ENCODE peak calls at places on chromosomes 16 and 17, in four cellular contexts. C is A549, P is body of pancreas, Y is sigmoid colon. E is an unnamed sample.

GRCh38 chr16:23570992-23571632 is 13.6 kb downstream of the UBFD1 start:
- DNase-seq in C (no peak), P (no peak), Y (no peak), E (no peak)

GRCh38 chr17:81928497-81929252 is 1.1 kb upstream of the MAFG start:
- DNase-seq in Y (no peak), P (no peak), C (no peak), E (no peak)

GRCh38 chr17:55238931-55239297 is 25.8 kb upstream of the HLF start:
- DNase-seq in C (no peak), P (peak; percentile 16), Y (no peak), E (no peak)

GRCh38 chr16:28212532-28212873 is 738 bp upstream of the XPO6 start:
- DNase-seq in Y (no peak), P (peak; percentile 19), C (no peak), E (no peak)

GRCh38 chr16:54282202-54282922 is 4.2 kb downstream of the IRX3 start:
- DNase-seq in Y (no peak), C (peak; percentile 45), P (peak; percentile 58), E (no peak)

GRCh38 chr17:30187528-30187927 is 48.0 kb downstream of the SLC6A4 start:
- DNase-seq in P (no peak), C (no peak), Y (no peak), E (no peak)

GRCh38 chr16:47047804-47048203 is 74.3 kb upstream of the DNAJA2 start:
- DNase-seq in P (no peak), Y (no peak), C (no peak), E (no peak)

GRCh38 chr17:77178586-77178985 is 37.8 kb downstream of the SEC14L1 start:
- DNase-seq in Y (no peak), C (no peak), P (peak; percentile 41), E (no peak)

GRCh38 chr17:56452469-56452868 is 141.0 kb upstream of the NOG start:
- DNase-seq in C (no peak), P (no peak), Y (no peak), E (no peak)

GRCh38 chr17:22507823-22508222 is 815.5 kb downstream of the KCNJ18 start:
- DNase-seq in Y (no peak), P (no peak), C (peak; percentile 41), E (no peak)

GRCh38 chr16:23830276-23830675 is 5.5 kb upstream of the PRKCB start:
- DNase-seq in Y (no peak), P (no peak), C (no peak), E (no peak)

GRCh38 chr17:49687878-49688491 is 10.1 kb upstream of the SPOP start:
- DNase-seq in C (no peak), P (no peak), Y (no peak), E (no peak)

GRCh38 chr17:14316131-14316854 is 15.4 kb downstream of the HS3ST3B1 start:
- DNase-seq in P (no peak), C (no peak), Y (no peak), E (no peak)

GRCh38 chr16:56667581-56668571 is at the start of gene MT1G:
- DNase-seq in C (no peak), Y (peak; percentile 80), P (peak; percentile 91), E (no peak)

GRCh38 chr17:54736573-54736972 is 164.1 kb upstream of the TOM1L1 start:
- DNase-seq in P (no peak), Y (no peak), C (no peak), E (no peak)

GRCh38 chr17:38328620-38329019 is 15.1 kb downstream of the GPR179 start:
- DNase-seq in P (no peak), Y (no peak), C (no peak), E (no peak)

GRCh38 chr17:57597101-57597500 is 148.0 kb downstream of the CCDC182 start:
- DNase-seq in Y (no peak), C (no peak), P (no peak), E (no peak)

GRCh38 chr16:85716680-85717038 is 27.9 kb upstream of the GINS2 start:
- DNase-seq in C (no peak), P (no peak), Y (no peak), E (no peak)

DNA sequence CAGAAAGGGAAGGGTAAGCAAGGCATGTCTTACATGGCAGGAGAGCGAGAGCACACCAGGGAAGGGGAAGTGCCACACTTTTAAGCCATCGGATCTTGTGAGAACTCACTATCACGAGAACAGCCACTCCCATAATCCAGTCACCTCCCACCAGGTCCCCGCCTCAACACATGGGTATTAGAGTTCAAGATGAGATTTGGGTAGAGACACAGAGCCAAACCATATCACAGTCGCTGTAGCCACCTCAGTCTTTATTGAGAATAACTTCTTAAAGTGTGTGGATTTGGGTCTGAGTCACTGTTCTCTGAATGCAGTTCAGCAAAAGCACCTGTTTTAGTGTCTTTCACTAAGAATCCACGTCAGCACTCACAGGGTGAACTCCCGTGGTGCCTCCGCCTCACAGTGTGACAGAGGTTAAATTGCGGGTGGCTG is 195.2 kb upstream of the CHMP6 start:
- DNase-seq in C (no peak), Y (peak; percentile 19), P (no peak), E (peak; percentile 10)
- TF ChIP-seq POLR2A in C (no peak), Y (no peak), P (no peak), E (no peak)

GRCh38 chr16:10178079-10178478 is 4.1 kb downstream of the GRIN2A start:
- DNase-seq in P (no peak), C (no peak), Y (no peak), E (no peak)
- TF ChIP-seq POLR2A in P (no peak), C (no peak), Y (no peak), E (no peak)

DNA sequence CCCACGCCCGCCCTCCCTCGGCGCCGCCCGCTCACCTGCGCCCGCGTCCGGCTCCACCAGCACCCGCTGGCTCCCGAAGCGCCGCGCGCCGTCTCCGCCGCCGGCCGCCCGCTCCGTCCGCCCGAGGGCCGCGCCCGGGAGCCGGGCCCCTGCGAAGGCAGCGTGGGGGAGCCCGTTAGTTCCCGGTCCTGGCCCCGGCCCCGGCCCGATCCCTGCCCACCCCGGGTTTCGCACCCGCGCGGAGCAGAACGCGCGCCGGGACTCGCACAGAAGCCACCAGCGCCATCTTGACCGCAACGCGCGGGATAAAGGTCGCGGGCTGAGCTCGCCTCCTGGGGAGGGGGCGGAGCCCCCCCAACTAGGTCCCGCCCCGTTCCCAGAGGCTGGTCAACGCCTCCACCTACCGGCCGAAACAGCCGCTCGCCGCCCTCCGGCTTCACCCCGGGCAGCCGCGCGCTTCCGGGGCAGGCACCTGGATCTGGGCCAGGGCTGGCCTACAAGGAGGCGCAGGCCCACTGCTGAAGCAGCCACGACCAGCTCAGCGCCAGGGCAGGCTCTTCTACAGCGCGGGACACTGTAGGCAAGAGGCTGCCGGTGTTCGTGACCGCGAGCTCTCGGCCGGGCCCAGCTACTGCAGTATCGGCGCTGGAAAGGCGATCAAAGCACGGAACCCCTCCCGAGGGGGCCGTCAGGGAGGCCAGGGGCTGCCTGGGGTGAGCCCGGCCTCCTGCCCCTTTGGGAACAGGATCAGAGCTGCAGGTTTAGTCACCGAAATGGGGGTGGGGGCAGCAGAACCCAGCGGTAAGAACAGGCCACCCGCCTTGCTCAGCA is at the start of gene ECI1:
- DNase-seq in C (peak; percentile 96), Y (peak; percentile 98), P (peak; percentile 97), E (peak; percentile 93)
- TF ChIP-seq POLR2A in C (peak; percentile 88), Y (peak; percentile 55), P (peak; percentile 88), E (peak; percentile 87)

GRCh38 chr16:78098544-78099371 is 696 bp upstream of the WWOX start:
- DNase-seq in Y (no peak), P (peak; percentile 16), C (no peak), E (no peak)
- TF ChIP-seq POLR2A in Y (no peak), P (no peak), C (peak; percentile 43), E (no peak)

GRCh38 chr16:71489122-71489521 is at the start of gene ZNF19:
- DNase-seq in P (no peak), C (no peak), Y (no peak), E (no peak)

GRCh38 chr16:71482569-71482968 is 6.6 kb downstream of the ZNF19 start:
- DNase-seq in Y (no peak), P (no peak), C (no peak), E (no peak)

GRCh38 chr16:71479420-71479819 is 9.7 kb downstream of the ZNF19 start:
- DNase-seq in P (no peak), Y (no peak), C (peak; percentile 29), E (no peak)

DNA sequence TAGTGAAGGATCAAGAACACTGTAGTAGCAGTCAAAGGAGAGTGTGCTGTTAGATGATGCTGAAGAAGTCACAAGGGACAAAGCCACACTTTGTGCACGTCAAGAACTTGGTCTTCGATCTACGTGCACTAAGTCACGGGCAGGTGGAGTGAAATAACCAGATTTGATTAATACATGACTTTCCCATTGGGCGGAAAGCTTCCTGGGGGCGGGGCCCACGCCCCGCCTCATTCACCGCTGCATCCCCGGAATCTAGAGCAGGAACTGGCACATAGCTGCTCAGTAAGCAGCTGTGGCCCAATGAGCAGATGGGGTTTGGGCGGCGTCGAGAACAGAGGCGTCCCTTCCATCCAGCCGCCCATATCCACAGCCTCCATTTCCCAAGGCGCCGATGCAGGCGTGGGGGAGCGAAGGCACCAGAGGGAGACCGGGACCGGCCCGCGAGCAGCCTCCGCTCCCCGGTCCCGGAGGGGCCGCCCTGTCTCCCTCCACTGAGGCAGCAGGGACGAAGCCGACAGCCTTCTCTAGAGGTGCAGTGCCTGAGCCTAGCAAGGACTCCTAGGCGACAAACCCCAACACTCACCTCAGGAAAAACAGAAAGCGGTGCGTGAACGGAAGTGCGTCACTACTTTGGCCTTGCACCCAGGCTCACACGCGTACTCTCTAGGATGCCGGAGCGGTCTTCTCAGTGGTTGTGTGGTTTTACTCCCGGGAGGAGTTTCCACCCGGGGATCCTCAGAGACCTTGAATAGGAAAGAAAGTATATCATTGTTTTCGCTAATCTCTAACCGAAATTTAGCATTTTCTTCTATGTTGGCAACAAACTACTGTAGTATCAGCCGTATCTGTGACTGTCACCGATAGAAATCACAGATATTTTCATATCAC is 4.9 kb downstream of the ZNF19 start:
- DNase-seq in Y (peak; percentile 94), P (peak; percentile 83), C (peak; percentile 95), E (peak; percentile 80)
- TF ChIP-seq POLR2A in Y (peak; percentile 65), P (peak; percentile 80), C (peak; percentile 52), E (peak; percentile 49)

GRCh38 chr17:40490982-40491381 is 10.4 kb downstream of the TNS4 start:
- DNase-seq in C (no peak), P (no peak), Y (no peak), E (no peak)

GRCh38 chr17:40491486-40491885 is 9.9 kb downstream of the TNS4 start:
- DNase-seq in C (no peak), Y (no peak), P (no peak), E (no peak)

GRCh38 chr17:40493697-40494096 is 7.7 kb downstream of the TNS4 start:
- DNase-seq in Y (no peak), C (no peak), P (no peak), E (no peak)

GRCh38 chr17:40487371-40488020 is 13.9 kb downstream of the TNS4 start:
- DNase-seq in P (no peak), C (no peak), Y (no peak), E (no peak)

GRCh38 chr17:40490289-40490853 is 11.1 kb downstream of the TNS4 start:
- DNase-seq in Y (peak; percentile 97), P (peak; percentile 30), C (peak; percentile 76), E (peak; percentile 22)
- TF ChIP-seq POLR2A in Y (peak; percentile 30), P (peak; percentile 2), C (no peak), E (no peak)

GRCh38 chr17:35345926-35346771 is 27.3 kb downstream of the SLFN11 start:
- DNase-seq in P (peak; percentile 23), Y (peak; percentile 83), C (no peak), E (peak; percentile 58)
- TF ChIP-seq POLR2A in P (no peak), Y (no peak), C (no peak), E (peak; percentile 19)

E was measured in gastrocnemius medialis.